ENCODE peak calls at places on chromosomes 5 and 9, in seven cellular contexts. O is spleen, V is uterus, W is OCI-LY7, T is WERI-Rb-1, P is IMR-90, Z is PC-3. L is an unnamed sample.
A peak's percentile ranks its signal among the peaks of the same experiment; 100 is the strongest.

GRCh38 chr5:77316871-77317661 is 106.6 kb downstream of the PDE8B start:
- DNase-seq in O (no peak), V (no peak), W (no peak), T (no peak), P (peak; percentile 25), Z (peak; percentile 4), L (no peak)

GRCh38 chr9:2093920-2094597 is 78.9 kb downstream of the SMARCA2 start:
- DNase-seq in O (no peak), V (no peak), W (no peak), T (no peak), P (peak; percentile 78), Z (no peak), L (no peak)

GRCh38 chr5:172502969-172503368 is 48.6 kb upstream of the SH3PXD2B start:
- DNase-seq in O (peak; percentile 17), V (peak; percentile 17), W (peak; percentile 9), T (peak; percentile 72), P (no peak), Z (peak; percentile 13), L (no peak)

GRCh38 chr9:117516676-117517632 is 102.1 kb upstream of the ASTN2 start:
- DNase-seq in O (no peak), V (no peak), W (no peak), T (no peak), P (no peak), Z (no peak), L (no peak)

GRCh38 chr5:78509884-78510769 is 138.4 kb downstream of the LHFPL2 start:
- DNase-seq in O (peak; percentile 94), V (peak; percentile 54), W (peak; percentile 71), T (no peak), P (no peak), Z (peak; percentile 55), L (peak; percentile 80)

GRCh38 chr9:129609486-129610192 is 11.3 kb downstream of the C9orf50 start:
- DNase-seq in O (peak; percentile 85), V (peak; percentile 62), W (peak; percentile 17), T (peak; percentile 34), P (no peak), Z (no peak), L (peak; percentile 76)

GRCh38 chr9:121169094-121169601 is 32.5 kb downstream of the RAB14 start:
- DNase-seq in O (no peak), V (no peak), W (peak; percentile 20), T (no peak), P (no peak), Z (peak; percentile 31), L (no peak)

GRCh38 chr5:39117401-39117800 is 43.2 kb upstream of the RICTOR start:
- DNase-seq in O (no peak), V (no peak), W (no peak), T (no peak), P (peak; percentile 58), Z (peak; percentile 85), L (no peak)

GRCh38 chr5:149423287-149424268 is 44.5 kb upstream of the IL17B start:
- DNase-seq in O (no peak), V (peak; percentile 60), W (no peak), T (peak; percentile 60), P (peak; percentile 85), Z (no peak), L (no peak)

GRCh38 chr5:68770566-68770965 is 323.2 kb upstream of the SLC30A5 start:
- DNase-seq in O (no peak), V (no peak), W (no peak), T (peak; percentile 83), P (no peak), Z (no peak), L (no peak)

GRCh38 chr9:134489621-134490380 is 151.8 kb upstream of the COL5A1 start:
- DNase-seq in O (peak; percentile 61), V (no peak), W (no peak), T (no peak), P (no peak), Z (no peak), L (no peak)

GRCh38 chr9:69168709-69169217 is 5.3 kb upstream of the TJP2 start:
- DNase-seq in O (peak; percentile 76), V (no peak), W (peak; percentile 14), T (no peak), P (peak; percentile 82), Z (peak; percentile 82), L (peak; percentile 58)

GRCh38 chr9:8567963-8568579 is 768.5 kb upstream of the DMAC1 start:
- DNase-seq in O (no peak), V (no peak), W (no peak), T (no peak), P (no peak), Z (no peak), L (no peak)

GRCh38 chr5:65264420-65264819 is 217.3 kb downstream of the ADAMTS6 start:
- DNase-seq in O (no peak), V (no peak), W (no peak), T (no peak), P (no peak), Z (no peak), L (no peak)

GRCh38 chr5:149282027-149282965 is 10.6 kb downstream of the AFAP1L1 start:
- DNase-seq in O (no peak), V (no peak), W (no peak), T (no peak), P (no peak), Z (no peak), L (no peak)

GRCh38 chr9:113677057-113677456 is 199.1 kb upstream of the ZNF618 start:
- DNase-seq in O (no peak), V (no peak), W (no peak), T (no peak), P (no peak), Z (no peak), L (no peak)

GRCh38 chr9:72228282-72228681 is 79.0 kb downstream of the GDA start:
- DNase-seq in O (no peak), V (no peak), W (no peak), T (no peak), P (no peak), Z (no peak), L (no peak)

GRCh38 chr5:132426525-132427138 is 57.1 kb downstream of the SLC22A5 start:
- DNase-seq in O (peak; percentile 95), V (peak; percentile 71), W (peak; percentile 87), T (no peak), P (peak; percentile 97), Z (peak; percentile 79), L (peak; percentile 86)

GRCh38 chr5:158267228-158267627 is 408.3 kb upstream of the CLINT1 start:
- DNase-seq in O (no peak), V (no peak), W (no peak), T (no peak), P (no peak), Z (no peak), L (no peak)

GRCh38 chr5:107893642-107894041 is 222.9 kb upstream of the EFNA5 start:
- DNase-seq in O (no peak), V (no peak), W (no peak), T (no peak), P (peak; percentile 32), Z (no peak), L (no peak)

GRCh38 chr5:62282951-62283446 is 23.0 kb upstream of the KIF2A start:
- DNase-seq in O (no peak), V (no peak), W (no peak), T (no peak), P (no peak), Z (no peak), L (peak; percentile 20)
- H3K27ac ChIP-seq in O (no peak overlapping the region), V (no peak overlapping the region), W (no peak overlapping the region), T (no peak overlapping the region), P (no peak overlapping the region), Z (no peak overlapping the region), L (no peak overlapping the region)

GRCh38 chr5:55623789-55624188 is 88.3 kb downstream of the SLC38A9 start:
- DNase-seq in O (no peak), V (no peak), W (no peak), T (peak; percentile 42), P (no peak), Z (no peak), L (no peak)

GRCh38 chr5:55624841-55625602 is 87.1 kb downstream of the SLC38A9 start:
- DNase-seq in O (no peak), V (no peak), W (no peak), T (no peak), P (no peak), Z (no peak), L (no peak)

GRCh38 chr5:55625913-55626312 is 86.2 kb downstream of the SLC38A9 start:
- DNase-seq in O (no peak), V (no peak), W (no peak), T (no peak), P (no peak), Z (no peak), L (no peak)

GRCh38 chr5:55626805-55627204 is 85.3 kb downstream of the SLC38A9 start:
- DNase-seq in O (no peak), V (no peak), W (no peak), T (no peak), P (peak; percentile 30), Z (no peak), L (no peak)

DNA sequence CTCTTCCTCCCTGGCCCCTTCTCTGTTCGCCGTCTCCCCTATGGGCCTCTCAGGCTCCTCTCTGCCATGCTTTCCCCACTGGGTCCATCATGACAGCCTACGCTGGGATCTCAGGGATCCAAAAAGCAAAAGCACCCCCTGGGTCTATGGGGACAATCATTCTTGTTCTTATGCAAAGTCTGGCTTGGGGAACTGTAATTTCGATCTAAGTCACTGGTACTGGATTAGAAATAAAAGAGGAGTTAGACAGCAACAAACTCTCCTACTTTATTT is 86.6 kb downstream of the SLC38A9 start:
- DNase-seq in O (no peak), V (no peak), W (no peak), T (no peak), P (no peak), Z (no peak), L (no peak)
- H3K27ac ChIP-seq in O (peak overlapping the region; percentile 1), V (peak overlapping the region; percentile 66), W (no peak overlapping the region), T (no peak overlapping the region), P (no peak overlapping the region), Z (no peak overlapping the region), L (peak overlapping the region; percentile 74)

DNA sequence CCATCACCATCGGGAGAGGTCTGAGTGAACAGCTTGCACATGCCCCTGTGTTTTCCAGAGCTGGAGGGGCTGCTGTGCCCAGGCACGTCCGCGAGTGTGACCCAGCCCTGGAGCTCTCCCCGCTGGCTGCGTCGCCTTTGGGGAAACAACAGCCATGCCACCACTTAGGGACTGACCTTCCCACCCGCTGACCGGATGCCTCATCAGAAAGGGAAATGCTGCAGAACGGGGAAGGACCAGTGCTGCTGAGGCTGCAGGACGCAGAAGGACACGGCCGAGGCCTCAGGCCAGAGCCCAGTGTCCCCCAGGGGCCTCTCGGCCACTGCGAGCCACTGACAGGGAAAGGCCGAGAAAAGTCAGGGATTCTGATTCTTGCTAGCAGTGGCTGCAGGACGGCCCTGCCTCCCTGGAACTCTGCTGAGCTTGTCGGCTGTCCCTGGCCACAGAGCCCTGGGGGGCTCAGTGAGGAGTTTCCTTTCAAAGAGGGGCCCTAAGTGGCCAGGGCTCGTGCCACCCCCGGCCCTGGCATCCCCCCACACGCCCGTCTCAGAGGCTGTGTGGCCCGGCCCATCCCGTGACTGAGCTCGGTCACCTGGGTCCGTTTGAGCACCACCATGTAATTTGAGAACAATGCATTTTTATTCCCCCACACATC is 130.8 kb downstream of the ZNF354C start:
- DNase-seq in O (peak; percentile 88), V (no peak), W (no peak), T (no peak), P (no peak), Z (no peak), L (no peak)
- H3K27ac ChIP-seq in O (peak overlapping the region; percentile 58), V (no peak overlapping the region), W (no peak overlapping the region), T (no peak overlapping the region), P (no peak overlapping the region), Z (no peak overlapping the region), L (no peak overlapping the region)

DNA sequence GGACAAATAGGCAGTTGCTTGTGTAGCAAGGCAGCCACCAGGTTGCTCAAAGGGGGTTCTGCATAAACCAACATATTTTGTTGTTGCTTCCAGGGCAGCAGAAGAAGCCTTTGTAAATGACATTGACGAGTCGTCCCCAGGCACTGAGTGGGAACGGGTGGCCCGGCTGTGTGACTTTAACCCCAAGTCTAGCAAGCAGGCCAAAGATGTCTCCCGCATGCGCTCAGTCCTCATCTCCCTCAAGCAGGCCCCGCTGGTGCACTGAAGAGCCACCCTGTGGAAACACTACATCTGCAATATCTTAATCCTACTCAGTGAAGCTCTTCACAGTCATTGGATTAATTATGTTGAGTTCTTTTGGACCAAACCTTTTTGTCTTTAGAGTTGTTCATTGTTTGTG is 20.8 kb downstream of the CLTA start:
- DNase-seq in O (no peak), V (no peak), W (no peak), T (peak; percentile 42), P (no peak), Z (no peak), L (no peak)
- H3K27ac ChIP-seq in O (peak overlapping the region; percentile 17), V (no peak overlapping the region), W (no peak overlapping the region), T (no peak overlapping the region), P (no peak overlapping the region), Z (no peak overlapping the region), L (no peak overlapping the region)

L was measured in transverse colon.